ENCODE peak calls at places on chromosomes 7 and 10, in six cellular contexts. Q is ELR; A is Peyer's patch; T is HTR-8/SVneo; Z is GM13977; S is stimulated activated CD8-positive, alpha-beta memory T cell treated with anti-CD3 and anti-CD28 coated beads, Interleukin-2, amount 100 ng/mL, for 48 hours. X is an unnamed sample.

GRCh38 chr7:101941481-101942383 is 124.3 kb downstream of the CUX1 start:
- DNase-seq in Q (peak), Z (no peak), T (no peak), A (no peak), S (no peak), X (no peak)

GRCh38 chr10:88541116-88541626 is 41.9 kb downstream of the RNLS start:
- DNase-seq in T (no peak), A (no peak), S (no peak), Q (no peak), Z (no peak), X (no peak)

GRCh38 chr10:132690821-132691610 is 94.9 kb downstream of the NKX6-2 start:
- DNase-seq in A (no peak), S (no peak), Z (no peak), Q (no peak), T (no peak), X (no peak)

GRCh38 chr10:106609867-106610266 is 554.6 kb downstream of the SORCS1 start:
- DNase-seq in A (no peak), S (no peak), Z (no peak), Q (peak), T (no peak), X (no peak)

GRCh38 chr10:126979311-126979710 is 74.1 kb downstream of the DOCK1 start:
- DNase-seq in S (no peak), Q (peak), T (no peak), Z (no peak), A (no peak), X (no peak)

GRCh38 chr7:18895456-18895855 is 222.0 kb downstream of the TWIST1 start:
- DNase-seq in Z (no peak), S (no peak), Q (peak), T (peak), A (no peak), X (no peak)

GRCh38 chr10:78035437-78035836 is 1.8 kb downstream of the RPS24 start:
- DNase-seq in A (no peak), T (no peak), Q (no peak), Z (no peak), S (no peak), X (no peak)

GRCh38 chr10:132916421-132916841 is 25.9 kb downstream of the CFAP46 start:
- DNase-seq in Z (no peak), T (no peak), A (no peak), S (no peak), Q (no peak), X (peak)

GRCh38 chr10:112383325-112383724 is 9.4 kb downstream of the ACSL5 start:
- DNase-seq in S (peak), T (no peak), A (no peak), Z (no peak), Q (peak), X (peak)

GRCh38 chr7:155964543-155964942 is 152.3 kb upstream of the SHH start:
- DNase-seq in T (no peak), Z (no peak), Q (no peak), S (no peak), A (no peak), X (no peak)

GRCh38 chr7:80581472-80581871 is 57.0 kb upstream of the CD36 start:
- DNase-seq in T (no peak), A (no peak), S (no peak), Z (no peak), Q (no peak), X (no peak)

GRCh38 chr7:1969459-1970284 is 263.1 kb downstream of the MAD1L1 start:
- DNase-seq in A (no peak), Z (no peak), S (no peak), Q (no peak), T (no peak), X (no peak)